ENCODE peak calls at places on chromosomes 5 and 9, in five cellular contexts. Y, F, V, O and A are unnamed samples.

GRCh38 chr9:123687246-123687721 is 242.6 kb downstream of the DENND1A start:
- DNase-seq in Y (no peak), F (no peak), V (no peak), O (no peak), A (no peak)

GRCh38 chr5:177605078-177605477 is 5.1 kb downstream of the B4GALT7 start:
- DNase-seq in Y (no peak), F (no peak), V (no peak), O (no peak), A (no peak)

GRCh38 chr5:52392321-52392720 is 395.4 kb upstream of the ITGA1 start:
- DNase-seq in Y (no peak), F (no peak), V (no peak), O (no peak), A (no peak)

GRCh38 chr9:116494815-116495634 is 192.1 kb upstream of the TRIM32 start:
- DNase-seq in Y (peak; percentile 83), F (no peak), V (no peak), O (no peak), A (no peak)

GRCh38 chr9:726005-726404 is 115.5 kb upstream of the DMRT1 start:
- DNase-seq in Y (peak; percentile 33), F (no peak), V (no peak), O (no peak), A (no peak)

GRCh38 chr9:98315067-98315453 is 59.6 kb upstream of the TBC1D2 start:
- DNase-seq in Y (no peak), F (no peak), V (no peak), O (no peak), A (no peak)

GRCh38 chr5:142767925-142768324 is 2.3 kb upstream of the ARHGAP26 start:
- DNase-seq in Y (peak; percentile 60), F (no peak), V (no peak), O (no peak), A (no peak)

GRCh38 chr5:1100652-1101574 is 10.9 kb downstream of the SLC12A7 start:
- DNase-seq in Y (peak; percentile 49), F (no peak), V (no peak), O (no peak), A (no peak)

GRCh38 chr5:67289763-67290521 is 93.3 kb upstream of the CD180 start:
- DNase-seq in Y (no peak), F (no peak), V (peak; percentile 77), O (peak; percentile 51), A (peak; percentile 57)

GRCh38 chr9:135060461-135061116 is 26.9 kb upstream of the OLFM1 start:
- DNase-seq in Y (no peak), F (no peak), V (no peak), O (no peak), A (no peak)

GRCh38 chr9:28073278-28073677 is 500.0 kb upstream of the C9orf72 start:
- DNase-seq in Y (peak; percentile 84), F (peak; percentile 23), V (peak; percentile 45), O (peak; percentile 34), A (peak; percentile 52)

GRCh38 chr9:27528278-27528885 is 1.2 kb downstream of the MOB3B start:
- DNase-seq in Y (peak; percentile 93), F (no peak), V (peak; percentile 53), O (peak; percentile 77), A (peak; percentile 46)

GRCh38 chr9:976805-977360 is 428 bp downstream of the DMRT3 start:
- DNase-seq in Y (peak; percentile 65), F (no peak), V (no peak), O (no peak), A (no peak)

GRCh38 chr9:14362175-14362574 is 48.2 kb upstream of the NFIB start:
- DNase-seq in Y (no peak), F (no peak), V (peak; percentile 96), O (peak; percentile 80), A (peak; percentile 65)

GRCh38 chr5:155193483-155194107 is 180.0 kb downstream of the KIF4B start:
- DNase-seq in Y (no peak), F (no peak), V (no peak), O (no peak), A (no peak)

GRCh38 chr5:73233053-73233460 is 60.1 kb downstream of the TMEM174 start:
- DNase-seq in Y (no peak), F (no peak), V (no peak), O (no peak), A (no peak)

GRCh38 chr9:95076696-95077052 is 240.8 kb downstream of the FANCC start:
- DNase-seq in Y (no peak), F (no peak), V (no peak), O (no peak), A (no peak)
- H3K4me3 ChIP-seq in Y (no peak overlapping the region), F (no peak overlapping the region), V (no peak overlapping the region), O (no peak overlapping the region), A (no peak overlapping the region)

DNA sequence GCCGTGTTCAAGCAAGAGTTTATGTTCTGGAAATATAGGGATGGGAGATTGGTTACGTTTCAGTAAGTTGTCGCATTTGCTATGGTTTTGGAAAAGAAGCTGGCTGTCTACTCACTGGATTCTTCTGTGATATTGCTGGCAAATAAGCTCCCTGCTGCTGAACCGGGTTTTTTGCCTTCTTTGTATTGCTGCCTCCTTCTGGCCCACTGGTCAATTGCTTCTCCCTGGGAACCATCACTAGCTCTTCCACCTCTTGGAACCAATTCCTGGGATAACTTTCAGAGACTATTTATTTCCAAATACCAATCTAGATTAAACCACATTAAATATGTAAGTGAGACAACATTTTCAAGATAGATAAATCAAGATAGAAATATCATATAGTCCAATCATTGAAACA is 43.0 kb downstream of the NUDT12 start:
- DNase-seq in Y (peak; percentile 77), F (no peak), V (peak; percentile 15), O (no peak), A (no peak)
- TF ChIP-seq CTCF in Y (peak; percentile 81), F (peak; percentile 25), V (peak; percentile 53), O (peak; percentile 28), A (peak; percentile 24)

GRCh38 chr5:102988459-102988858 is 131.5 kb downstream of the GIN1 start:
- DNase-seq in Y (no peak), F (no peak), V (no peak), O (no peak), A (no peak)
- H3K4me3 ChIP-seq in Y (no peak overlapping the region), F (no peak overlapping the region), V (no peak overlapping the region), O (no peak overlapping the region), A (no peak overlapping the region)

GRCh38 chr5:94850960-94851359 is 232.5 kb downstream of the SLF1 start:
- DNase-seq in Y (no peak), F (no peak), V (no peak), O (no peak), A (no peak)

GRCh38 chr5:94853122-94853521 is 234.7 kb downstream of the SLF1 start:
- DNase-seq in Y (peak; percentile 55), F (no peak), V (no peak), O (no peak), A (no peak)

GRCh38 chr5:94847726-94848125 is 229.3 kb downstream of the SLF1 start:
- DNase-seq in Y (no peak), F (no peak), V (no peak), O (no peak), A (no peak)

GRCh38 chr5:94849324-94849723 is 230.9 kb downstream of the SLF1 start:
- DNase-seq in Y (peak; percentile 27), F (no peak), V (no peak), O (no peak), A (no peak)

DNA sequence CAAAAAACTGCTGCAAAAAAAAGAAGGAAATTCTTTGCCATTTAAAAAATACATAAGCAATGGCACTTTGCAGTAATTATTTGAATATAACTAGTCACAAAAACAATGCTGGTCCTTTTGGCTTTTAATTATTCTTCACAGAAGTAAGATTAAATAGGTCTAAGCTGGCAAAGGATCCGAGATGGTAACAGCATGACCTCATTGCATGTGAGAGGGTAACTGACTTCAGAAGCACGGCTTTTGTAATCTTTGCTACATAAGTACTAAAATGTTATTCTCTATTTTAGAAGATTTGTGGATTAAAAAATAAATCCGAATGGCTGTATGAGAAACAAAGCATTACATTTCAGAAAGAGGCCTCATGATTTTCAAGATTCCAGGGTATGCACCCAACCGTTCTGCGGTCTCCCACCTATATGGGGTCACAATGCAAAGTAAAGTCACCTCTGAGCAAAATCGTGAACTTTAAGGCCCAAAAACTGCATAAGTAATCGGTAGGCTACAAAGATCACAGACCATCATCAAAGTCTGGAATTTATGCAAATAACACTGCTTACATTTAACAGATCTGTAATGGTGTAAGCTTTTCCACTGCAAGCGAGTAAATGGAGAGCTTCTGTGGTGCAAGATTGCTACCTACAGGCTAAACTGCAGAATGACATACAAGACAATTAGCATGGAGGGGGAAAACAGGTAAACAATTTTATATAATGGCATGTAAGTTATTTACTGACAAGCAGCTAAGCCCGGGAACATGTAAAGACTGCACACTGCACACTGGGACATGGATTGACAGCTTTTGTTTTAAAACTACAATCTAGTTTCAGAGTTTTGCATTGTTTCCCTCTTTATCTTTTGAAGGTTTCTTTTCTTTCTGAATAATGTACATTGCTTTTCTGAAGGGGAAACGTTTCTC is 231.6 kb downstream of the SLF1 start:
- DNase-seq in Y (peak; percentile 87), F (peak; percentile 48), V (peak; percentile 67), O (peak; percentile 70), A (peak; percentile 68)
- TF ChIP-seq CTCF in Y (peak; percentile 90), F (peak; percentile 78), V (peak; percentile 73), O (peak; percentile 72), A (peak; percentile 89)

GRCh38 chr9:92534199-92535159 is 1.3 kb downstream of the ECM2 start:
- DNase-seq in Y (no peak), F (no peak), V (peak; percentile 2), O (no peak), A (no peak)
- H3K4me3 ChIP-seq in Y (no peak overlapping the region), F (no peak overlapping the region), V (no peak overlapping the region), O (peak overlapping the region; percentile 46), A (peak overlapping the region; percentile 51)

GRCh38 chr9:120348951-120349429 is 231.0 kb downstream of the CDK5RAP2 start:
- DNase-seq in Y (peak; percentile 88), F (no peak), V (peak; percentile 64), O (peak; percentile 72), A (peak; percentile 47)
- TF ChIP-seq CTCF in Y (peak; percentile 88), F (peak; percentile 82), V (peak; percentile 68), O (peak; percentile 64), A (peak; percentile 61)